ENCODE peak calls at places on chromosomes 13 and 19, in seven cellular contexts. X, Q, D, P, Z, J and C are unnamed samples.

GRCh38 chr13:75271851-75272250 is 210.1 kb downstream of the TBC1D4 start:
- DNase-seq in X (peak; percentile 26), D (no peak), P (no peak), Z (no peak), Q (no peak), J (no peak), C (no peak)

GRCh38 chr19:51749979-51750378 is 1.7 kb downstream of the FPR1 start:
- DNase-seq in Z (no peak), D (no peak), P (no peak), J (no peak), Q (no peak), X (no peak), C (no peak)

GRCh38 chr13:39892731-39893293 is 237.3 kb downstream of the COG6 start:
- DNase-seq in D (peak; percentile 9), Q (no peak), J (no peak), X (no peak), Z (peak; percentile 53), P (peak; percentile 12), C (no peak)

GRCh38 chr19:41796362-41796761 is at the start of gene CEACAM3:
- DNase-seq in Z (no peak), P (no peak), D (no peak), J (no peak), Q (no peak), X (no peak), C (no peak)

GRCh38 chr13:98083507-98083906 is 59.4 kb upstream of the FARP1 start:
- DNase-seq in Z (no peak), P (no peak), Q (no peak), J (no peak), X (peak; percentile 98), D (no peak), C (no peak)

GRCh38 chr13:21546372-21546771 is 57.6 kb downstream of the MICU2 start:
- DNase-seq in X (no peak), D (no peak), J (no peak), Q (no peak), Z (no peak), P (no peak), C (no peak)

GRCh38 chr19:30407310-30407709 is 35.1 kb downstream of the ZNF536 start:
- DNase-seq in J (no peak), Q (no peak), D (no peak), P (no peak), X (no peak), Z (no peak), C (no peak)

GRCh38 chr13:44413095-44413494 is 39.5 kb downstream of the SERP2 start:
- DNase-seq in P (no peak), Q (no peak), X (peak; percentile 53), J (no peak), D (no peak), Z (no peak), C (no peak)

GRCh38 chr13:75124415-75124814 is 357.6 kb downstream of the TBC1D4 start:
- DNase-seq in D (no peak), P (no peak), Z (no peak), Q (no peak), X (no peak), J (no peak), C (no peak)

GRCh38 chr19:18798384-18799352 is 7.6 kb upstream of the COMP start:
- DNase-seq in Z (no peak), D (no peak), J (peak; percentile 51), P (no peak), X (no peak), Q (no peak), C (no peak)

GRCh38 chr13:24225062-24225461 is 64.5 kb downstream of the SPATA13 start:
- DNase-seq in Z (no peak), P (peak; percentile 54), J (no peak), D (no peak), X (no peak), Q (no peak), C (no peak)

GRCh38 chr13:24224232-24224680 is 63.7 kb downstream of the SPATA13 start:
- DNase-seq in Q (no peak), Z (no peak), X (no peak), D (no peak), P (peak; percentile 44), J (no peak), C (no peak)

GRCh38 chr13:24221007-24221406 is 60.5 kb downstream of the SPATA13 start:
- DNase-seq in Z (no peak), X (no peak), P (peak; percentile 86), D (no peak), J (no peak), Q (no peak), C (no peak)

GRCh38 chr13:24223341-24224231 is 63.1 kb downstream of the SPATA13 start:
- DNase-seq in Z (no peak), P (no peak), J (no peak), X (no peak), D (no peak), Q (no peak), C (no peak)

GRCh38 chr13:24222756-24223155 is 62.2 kb downstream of the SPATA13 start:
- DNase-seq in Z (no peak), D (no peak), X (no peak), J (no peak), Q (no peak), P (peak; percentile 56), C (no peak)
- H3K4me1 ChIP-seq in Z (no peaks in the 10 kb centered on the region), D (peaks cover 12% of the 10 kb centered on the region), X (peaks cover 5% of the 10 kb centered on the region), J (peaks cover 9% of the 10 kb centered on the region), Q (peaks cover 12% of the 10 kb centered on the region), P (peaks cover 88% of the 10 kb centered on the region), C (peaks cover 7% of the 10 kb centered on the region)

DNA sequence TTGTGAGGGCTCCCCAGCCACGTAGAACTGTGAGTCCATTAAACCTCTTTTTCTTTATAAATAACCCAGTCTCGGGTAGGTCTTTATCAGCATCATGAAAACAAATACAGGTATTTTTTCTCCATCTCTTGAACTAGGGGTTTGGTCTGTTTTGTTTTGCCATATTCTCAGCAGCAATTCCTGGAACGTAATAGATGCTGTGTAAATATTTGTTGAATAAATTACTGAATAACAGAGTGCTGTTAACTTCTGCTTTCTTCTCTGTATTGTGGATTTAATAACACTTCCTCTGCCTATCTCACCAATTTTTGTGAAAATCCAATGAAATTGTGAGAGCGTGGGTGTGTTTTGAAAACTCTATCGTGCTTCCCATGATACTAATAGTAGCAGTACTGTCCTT is 429.4 kb downstream of the DCT start:
- DNase-seq in P (no peak), D (no peak), Z (no peak), Q (no peak), J (no peak), X (no peak), C (no peak)
- TF ChIP-seq POLR2A in P (no peak), D (no peak), Z (no peak), Q (no peak), J (no peak), X (no peak), C (no peak)

DNA sequence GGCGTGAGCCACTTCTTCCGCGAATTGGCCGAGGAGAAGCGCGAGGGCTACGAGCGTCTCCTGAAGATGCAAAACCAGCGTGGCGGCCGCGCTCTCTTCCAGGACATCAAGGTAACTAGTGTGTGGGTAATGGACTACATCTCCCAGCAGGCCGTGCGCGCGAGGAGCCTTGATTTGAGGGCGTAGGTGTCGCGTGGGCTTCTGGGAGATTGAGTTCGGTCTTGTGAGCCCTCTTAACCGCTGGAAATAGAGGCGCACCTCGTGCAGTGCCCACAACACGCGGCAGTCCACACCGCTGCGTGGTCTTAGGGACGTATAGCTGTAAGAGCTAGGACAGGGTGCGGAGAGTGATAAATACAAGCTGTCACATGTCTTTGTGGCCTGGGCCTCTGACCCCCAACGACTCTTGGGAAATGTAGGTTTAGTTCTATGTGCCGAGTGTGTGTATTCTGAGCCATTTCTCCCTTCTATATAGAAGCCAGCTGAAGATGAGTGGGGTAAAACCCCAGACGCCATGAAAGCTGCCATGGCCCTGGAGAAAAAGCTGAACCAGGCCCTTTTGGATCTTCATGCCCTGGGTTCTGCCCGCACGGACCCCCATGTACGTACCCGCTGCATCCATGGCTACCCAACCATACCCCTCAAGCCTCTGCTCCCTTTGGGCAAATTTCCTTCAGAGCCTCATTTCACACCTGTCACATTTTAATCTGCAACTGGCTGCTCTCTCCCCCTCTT is 864 bp downstream of the FTL start:
- DNase-seq in Z (peak; percentile 90), P (peak; percentile 89), Q (peak; percentile 91), X (peak; percentile 76), D (peak; percentile 81), J (peak; percentile 94), C (peak; percentile 84)
- H3K4me1 ChIP-seq in Z (peaks cover 10% of the 10 kb centered on the region), P (peaks cover 39% of the 10 kb centered on the region), Q (peaks cover 46% of the 10 kb centered on the region), X (peaks cover 20% of the 10 kb centered on the region), D (peaks cover 44% of the 10 kb centered on the region), J (peaks cover 56% of the 10 kb centered on the region), C (peaks cover 10% of the 10 kb centered on the region)

GRCh38 chr13:19957320-19958118 is 1.0 kb upstream of the ZMYM2 start:
- DNase-seq in P (peak; percentile 78), D (peak; percentile 73), J (peak; percentile 92), Z (peak; percentile 77), Q (peak; percentile 93), X (peak; percentile 18), C (peak; percentile 84)
- TF ChIP-seq POLR2A in P (peak; percentile 46), D (peak; percentile 52), J (peak; percentile 30), Z (no peak), Q (peak; percentile 41), X (no peak), C (peak; percentile 55)

GRCh38 chr19:12864721-12865715 is 16.2 kb downstream of the DNASE2 start:
- DNase-seq in P (peak; percentile 60), X (no peak), D (no peak), Q (no peak), J (no peak), Z (no peak), C (no peak)
- H3K4me1 ChIP-seq in P (peaks cover 10% of the 10 kb centered on the region), X (no peaks in the 10 kb centered on the region), D (no peaks in the 10 kb centered on the region), Q (no peaks in the 10 kb centered on the region), J (peaks cover 12% of the 10 kb centered on the region), Z (no peaks in the 10 kb centered on the region), C (no peaks in the 10 kb centered on the region)

GRCh38 chr13:46386426-46386995 is 541 bp downstream of the RUBCNL start:
- DNase-seq in Z (no peak), P (no peak), D (no peak), Q (no peak), J (no peak), X (no peak), C (no peak)

GRCh38 chr13:46385946-46386345 is 1.1 kb downstream of the RUBCNL start:
- DNase-seq in J (no peak), D (no peak), Z (no peak), P (no peak), Q (no peak), X (no peak), C (no peak)

GRCh38 chr13:46388308-46388707 is 1.3 kb upstream of the RUBCNL start:
- DNase-seq in Q (no peak), P (no peak), Z (no peak), J (no peak), X (no peak), D (no peak), C (no peak)

GRCh38 chr13:46388846-46389245 is 1.8 kb upstream of the RUBCNL start:
- DNase-seq in J (no peak), D (no peak), P (no peak), Z (no peak), Q (no peak), X (no peak), C (no peak)

GRCh38 chr13:46386996-46387851 is at the start of gene RUBCNL:
- DNase-seq in Z (peak; percentile 36), D (peak; percentile 53), Q (no peak), X (no peak), P (peak; percentile 23), J (no peak), C (no peak)
- TF ChIP-seq POLR2A in Z (no peak), D (peak; percentile 48), Q (peak; percentile 23), X (no peak), P (no peak), J (no peak), C (no peak)

GRCh38 chr13:102599451-102600012 is 2.7 kb downstream of the TPP2 start:
- DNase-seq in D (no peak), J (no peak), P (no peak), Q (no peak), Z (no peak), X (no peak), C (no peak)
- H3K4me1 ChIP-seq in D (peaks cover 28% of the 10 kb centered on the region), J (peaks cover 19% of the 10 kb centered on the region), P (peaks cover 31% of the 10 kb centered on the region), Q (peaks cover 16% of the 10 kb centered on the region), Z (peaks cover 3% of the 10 kb centered on the region), X (peaks cover 2% of the 10 kb centered on the region), C (peaks cover 7% of the 10 kb centered on the region)